ENCODE peak calls at places on chromosome 15, in six cellular contexts. P is transverse colon, A is ovary, T is cardiac fibroblast, Z is HepG2, O is kidney. Y is an unnamed sample.

GRCh38 chr15:62834686-62835279 is 207.8 kb upstream of the TPM1 start:
- DNase-seq in P (peak; percentile 50), A (no peak), T (no peak), Z (no peak), O (no peak), Y (no peak)

GRCh38 chr15:81091889-81092558 is 42.0 kb upstream of the CFAP161 start:
- DNase-seq in P (no peak), A (peak; percentile 20), T (peak; percentile 76), Z (peak; percentile 13), O (no peak), Y (peak; percentile 84)

GRCh38 chr15:73991260-73991659 is 835 bp downstream of the STOML1 start:
- DNase-seq in P (peak; percentile 45), A (peak; percentile 71), T (peak; percentile 94), Z (no peak), O (peak; percentile 93), Y (no peak)

GRCh38 chr15:41936649-41937567 is 35.4 kb downstream of the EHD4 start:
- DNase-seq in P (peak; percentile 46), A (no peak), T (peak; percentile 68), Z (no peak), O (no peak), Y (no peak)

GRCh38 chr15:40506964-40507571 is 36.3 kb downstream of the CHST14 start:
- DNase-seq in P (peak; percentile 76), A (peak; percentile 90), T (peak; percentile 80), Z (peak; percentile 69), O (peak; percentile 89), Y (no peak)

GRCh38 chr15:77224352-77224751 is 153.4 kb upstream of the TSPAN3 start:
- DNase-seq in P (no peak), A (no peak), T (peak; percentile 16), Z (peak; percentile 53), O (no peak), Y (no peak)

GRCh38 chr15:50116477-50116876 is 2.6 kb downstream of the ATP8B4 start:
- DNase-seq in P (no peak), A (no peak), T (peak; percentile 14), Z (peak; percentile 78), O (no peak), Y (no peak)

GRCh38 chr15:85495542-85495941 is 115.1 kb downstream of the AKAP13 start:
- DNase-seq in P (no peak), A (no peak), T (no peak), Z (no peak), O (no peak), Y (no peak)

GRCh38 chr15:85019815-85020590 is 38.3 kb downstream of the PDE8A start:
- DNase-seq in P (no peak), A (no peak), T (no peak), Z (no peak), O (no peak), Y (no peak)

GRCh38 chr15:60070838-60071493 is 66.9 kb downstream of the FOXB1 start:
- DNase-seq in P (no peak), A (no peak), T (peak; percentile 74), Z (no peak), O (no peak), Y (peak; percentile 43)

GRCh38 chr15:101718896-101719295 is 5.4 kb downstream of the TARS3 start:
- DNase-seq in P (no peak), A (no peak), T (no peak), Z (no peak), O (no peak), Y (no peak)

GRCh38 chr15:52228928-52229327 is 37.7 kb upstream of the GNB5 start:
- DNase-seq in P (peak; percentile 82), A (no peak), T (no peak), Z (peak; percentile 49), O (peak; percentile 83), Y (no peak)

DNA sequence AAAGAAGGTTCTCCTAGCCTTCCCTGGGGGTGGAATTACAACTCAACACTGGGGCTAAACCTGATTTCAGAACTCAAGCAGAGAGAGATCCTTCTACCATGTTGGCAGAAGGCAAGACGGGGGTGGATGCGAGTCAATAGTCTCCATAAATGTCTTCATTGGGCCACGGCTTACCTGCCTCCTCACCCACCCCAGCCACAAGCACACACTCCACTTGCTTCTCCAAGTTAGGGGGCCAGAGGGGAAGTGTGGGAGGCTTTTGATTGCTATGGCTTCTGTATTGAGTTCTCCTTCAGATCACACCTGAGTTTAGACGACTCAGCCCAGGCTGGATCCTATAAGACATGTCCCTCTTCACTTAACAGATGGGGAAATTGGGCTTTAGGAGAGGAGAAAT is 178.9 kb downstream of the UACA start:
- DNase-seq in P (no peak), A (no peak), T (no peak), Z (no peak), O (no peak), Y (no peak)
- H3K4me3 ChIP-seq in P (no peak overlapping the region), A (no peak overlapping the region), T (no peak overlapping the region), Z (peak overlapping the region; percentile 73), O (no peak overlapping the region), Y (no peak overlapping the region)

GRCh38 chr15:22979069-22979698 is 984 bp downstream of the CYFIP1 start:
- DNase-seq in P (peak; percentile 80), A (peak; percentile 48), T (peak; percentile 55), Z (peak; percentile 36), O (peak; percentile 90), Y (no peak)
- TF ChIP-seq CTCF in P (no peak), A (no peak), T (no peak), Z (peak; percentile 21), O (peak; percentile 0), Y (no peak)

GRCh38 chr15:91529534-91529933 is 324.0 kb upstream of the SLCO3A1 start:
- DNase-seq in P (no peak), A (no peak), T (no peak), Z (no peak), O (no peak), Y (no peak)
- H3K4me3 ChIP-seq in P (no peak overlapping the region), A (no peak overlapping the region), T (no peak overlapping the region), Z (no peak overlapping the region), O (no peak overlapping the region), Y (no peak overlapping the region)

DNA sequence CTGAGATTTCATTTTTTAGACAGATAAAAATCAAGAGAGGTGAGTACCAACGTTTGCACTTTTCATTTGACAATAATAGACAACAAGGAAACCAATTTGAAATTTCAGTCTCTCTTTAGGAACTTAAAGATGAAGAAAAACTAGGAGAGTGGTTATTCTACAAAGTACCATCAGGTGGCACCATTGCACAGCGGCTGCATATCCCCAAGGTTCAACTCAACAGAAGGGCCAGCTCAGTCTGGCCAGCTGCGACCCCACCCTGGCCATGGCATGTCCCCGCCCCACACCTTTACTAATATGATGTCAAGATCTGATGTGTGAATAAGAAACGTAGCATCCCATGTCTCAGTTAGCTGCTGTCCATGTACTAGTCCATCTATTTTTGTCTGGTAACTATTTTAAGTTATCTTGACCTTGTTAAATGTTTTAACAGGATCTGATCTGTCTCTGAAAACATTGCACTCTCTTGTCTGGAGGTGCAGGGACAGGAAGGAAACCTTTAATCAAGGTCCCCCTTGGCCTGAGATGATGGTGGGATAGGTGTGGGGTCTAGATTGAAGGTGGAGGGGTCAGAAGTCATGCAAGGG is 35.5 kb upstream of the CGNL1 start:
- DNase-seq in P (peak; percentile 51), A (peak; percentile 45), T (peak; percentile 79), Z (peak; percentile 42), O (no peak), Y (no peak)
- TF ChIP-seq CTCF in P (peak; percentile 89), A (peak; percentile 84), T (peak; percentile 83), Z (peak; percentile 84), O (peak; percentile 92), Y (peak; percentile 81)

DNA sequence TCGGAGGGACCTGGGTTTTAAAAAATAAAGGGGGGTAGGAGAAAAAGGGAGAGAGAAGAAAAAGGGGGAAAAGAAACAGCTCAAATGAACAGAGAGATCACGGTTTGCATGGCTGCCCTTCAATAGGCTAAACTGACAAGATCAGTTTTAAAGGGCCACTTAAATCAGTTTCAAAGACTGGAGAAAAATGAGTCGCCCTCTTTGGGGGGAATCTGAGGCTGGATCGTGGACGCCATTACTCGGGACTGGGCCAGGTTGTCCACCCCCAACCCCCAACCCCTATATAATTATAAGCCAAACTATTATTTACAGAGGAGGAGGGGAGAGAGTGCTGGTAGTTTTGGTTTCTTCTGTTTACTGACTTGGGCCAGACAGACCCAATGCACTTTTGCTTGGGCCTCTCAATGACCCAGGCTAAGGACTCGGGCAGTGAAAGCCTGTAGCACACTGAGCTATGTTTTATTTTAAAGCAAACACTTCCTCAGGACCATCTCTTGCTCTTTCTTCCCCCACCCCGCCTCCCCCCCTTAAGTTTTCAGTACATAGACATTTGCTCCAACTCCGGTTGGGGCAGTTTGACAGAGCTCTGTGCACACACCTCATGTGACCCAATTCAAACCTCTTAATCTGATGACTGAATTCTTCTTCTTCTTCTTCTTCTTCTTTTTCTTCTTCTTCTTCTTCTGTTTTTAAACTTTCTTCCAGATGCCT is 6.3 kb downstream of the NR2F2 start:
- DNase-seq in P (peak; percentile 34), A (no peak), T (peak; percentile 48), Z (peak; percentile 57), O (no peak), Y (no peak)
- H3K4me3 ChIP-seq in P (peak overlapping the region; percentile 70), A (peak overlapping the region; percentile 46), T (peak overlapping the region; percentile 83), Z (peak overlapping the region; percentile 94), O (peak overlapping the region; percentile 96), Y (peak overlapping the region; percentile 96)

DNA sequence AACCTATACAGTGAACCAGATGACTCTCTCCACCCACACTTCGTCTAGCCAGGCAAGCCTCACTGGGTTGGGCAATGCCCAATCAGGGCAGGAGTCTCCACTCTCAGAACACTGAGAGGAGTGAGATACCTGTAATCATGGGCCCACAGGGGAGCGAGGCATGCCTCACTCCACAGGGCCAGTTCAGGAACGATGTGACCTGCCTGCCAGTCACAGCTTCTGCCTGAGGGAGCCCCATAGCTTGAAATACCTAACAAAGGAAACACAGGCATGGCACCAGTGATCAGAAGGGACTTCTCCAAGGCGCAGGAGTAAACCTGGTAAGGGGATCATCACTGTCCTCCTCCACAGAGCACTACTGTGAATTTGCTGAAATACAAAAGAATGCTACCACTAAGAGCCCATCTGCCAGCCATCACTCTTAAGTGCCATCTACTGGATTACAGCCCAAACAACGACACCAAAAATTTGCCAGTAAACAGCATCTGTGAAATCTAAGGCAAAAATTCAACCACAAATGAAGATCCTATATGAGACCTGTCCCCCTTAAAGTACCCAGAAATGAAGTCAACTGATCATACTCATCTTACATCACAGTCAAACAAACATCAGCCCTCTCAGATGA is 689.9 kb upstream of the SEMA6D start:
- DNase-seq in P (no peak), A (no peak), T (no peak), Z (no peak), O (no peak), Y (no peak)
- TF ChIP-seq CTCF in P (no peak), A (no peak), T (no peak), Z (no peak), O (no peak), Y (no peak)

Y was measured in retinal pigment epithelial cell.